ENCODE peak calls at places on chromosome 12, in seven cellular contexts. One of them, this sample, is unnamed.

GRCh38 chr12:13163868-13164267 is 32.7 kb upstream of the EMP1 start:
- DNase-seq in AG04450: no peak
- DNase-seq in right cardiac atrium: no peak
- DNase-seq in naive thymus-derived CD4-positive, alpha-beta T cell: no peak
- DNase-seq in mesenchymal stem cell: no peak
- DNase-seq in CD8-positive, alpha-beta memory T cell: no peak
- DNase-seq in tibial artery: no peak
- DNase-seq in this sample: no peak

GRCh38 chr12:12357697-12358476 is 1.0 kb downstream of the BORCS5 start:
- DNase-seq in AG04450: no peak
- DNase-seq in right cardiac atrium: no peak
- DNase-seq in naive thymus-derived CD4-positive, alpha-beta T cell: peak
- DNase-seq in mesenchymal stem cell: no peak
- DNase-seq in CD8-positive, alpha-beta memory T cell: no peak
- DNase-seq in tibial artery: no peak
- DNase-seq in this sample: no peak

GRCh38 chr12:52566847-52567291 is 6.8 kb downstream of the KRT74 start:
- DNase-seq in AG04450: no peak
- DNase-seq in right cardiac atrium: peak
- DNase-seq in naive thymus-derived CD4-positive, alpha-beta T cell: no peak
- DNase-seq in mesenchymal stem cell: no peak
- DNase-seq in CD8-positive, alpha-beta memory T cell: peak
- DNase-seq in tibial artery: no peak
- DNase-seq in this sample: no peak

GRCh38 chr12:6528539-6529235 is 5.6 kb upstream of the GAPDH start:
- DNase-seq in AG04450: no peak
- DNase-seq in right cardiac atrium: no peak
- DNase-seq in naive thymus-derived CD4-positive, alpha-beta T cell: no peak
- DNase-seq in mesenchymal stem cell: no peak
- DNase-seq in CD8-positive, alpha-beta memory T cell: no peak
- DNase-seq in tibial artery: no peak
- DNase-seq in this sample: no peak

GRCh38 chr12:10392394-10392930 is 2.6 kb upstream of the KLRK1 start:
- DNase-seq in AG04450: no peak
- DNase-seq in right cardiac atrium: peak
- DNase-seq in naive thymus-derived CD4-positive, alpha-beta T cell: no peak
- DNase-seq in mesenchymal stem cell: peak
- DNase-seq in CD8-positive, alpha-beta memory T cell: no peak
- DNase-seq in tibial artery: peak
- DNase-seq in this sample: peak

GRCh38 chr12:49933793-49934192 is 16.7 kb upstream of the AQP2 start:
- DNase-seq in AG04450: no peak
- DNase-seq in right cardiac atrium: no peak
- DNase-seq in naive thymus-derived CD4-positive, alpha-beta T cell: no peak
- DNase-seq in mesenchymal stem cell: no peak
- DNase-seq in CD8-positive, alpha-beta memory T cell: no peak
- DNase-seq in tibial artery: no peak
- DNase-seq in this sample: no peak

GRCh38 chr12:91622981-91623380 is 440.4 kb upstream of the DCN start:
- DNase-seq in AG04450: no peak
- DNase-seq in right cardiac atrium: no peak
- DNase-seq in naive thymus-derived CD4-positive, alpha-beta T cell: no peak
- DNase-seq in mesenchymal stem cell: no peak
- DNase-seq in CD8-positive, alpha-beta memory T cell: no peak
- DNase-seq in tibial artery: no peak
- DNase-seq in this sample: no peak

GRCh38 chr12:91777268-91777997 is 368.2 kb downstream of the BTG1 start:
- DNase-seq in AG04450: no peak
- DNase-seq in right cardiac atrium: no peak
- DNase-seq in naive thymus-derived CD4-positive, alpha-beta T cell: no peak
- DNase-seq in mesenchymal stem cell: peak
- DNase-seq in CD8-positive, alpha-beta memory T cell: no peak
- DNase-seq in tibial artery: no peak
- DNase-seq in this sample: no peak

GRCh38 chr12:238116-238515 is 24.2 kb upstream of the SLC6A12 start:
- DNase-seq in AG04450: no peak
- DNase-seq in right cardiac atrium: no peak
- DNase-seq in naive thymus-derived CD4-positive, alpha-beta T cell: no peak
- DNase-seq in mesenchymal stem cell: no peak
- DNase-seq in CD8-positive, alpha-beta memory T cell: no peak
- DNase-seq in tibial artery: peak
- DNase-seq in this sample: no peak

GRCh38 chr12:76697849-76698248 is 66.1 kb upstream of the ZDHHC17 start:
- DNase-seq in AG04450: no peak
- DNase-seq in right cardiac atrium: no peak
- DNase-seq in naive thymus-derived CD4-positive, alpha-beta T cell: no peak
- DNase-seq in mesenchymal stem cell: peak
- DNase-seq in CD8-positive, alpha-beta memory T cell: no peak
- DNase-seq in tibial artery: no peak
- DNase-seq in this sample: no peak

GRCh38 chr12:124453419-124454351 is 113.7 kb downstream of the NCOR2 start:
- DNase-seq in AG04450: no peak
- DNase-seq in right cardiac atrium: peak
- DNase-seq in naive thymus-derived CD4-positive, alpha-beta T cell: peak
- DNase-seq in mesenchymal stem cell: peak
- DNase-seq in CD8-positive, alpha-beta memory T cell: peak
- DNase-seq in tibial artery: peak
- DNase-seq in this sample: peak

GRCh38 chr12:119988788-119989618 is at the start of gene BICDL1:
- DNase-seq in AG04450: no peak
- DNase-seq in right cardiac atrium: peak
- DNase-seq in naive thymus-derived CD4-positive, alpha-beta T cell: peak
- DNase-seq in mesenchymal stem cell: peak
- DNase-seq in CD8-positive, alpha-beta memory T cell: peak
- DNase-seq in tibial artery: peak
- DNase-seq in this sample: peak
- H3K27ac ChIP-seq in AG04450: no peak
- H3K27ac ChIP-seq in right cardiac atrium: no peak
- H3K27ac ChIP-seq in naive thymus-derived CD4-positive, alpha-beta T cell: peak
- H3K27ac ChIP-seq in mesenchymal stem cell: no peak
- H3K27ac ChIP-seq in CD8-positive, alpha-beta memory T cell: peak
- H3K27ac ChIP-seq in tibial artery: no peak
- H3K27ac ChIP-seq in this sample: peak

GRCh38 chr12:109811624-109811995 is 21.6 kb downstream of the TRPV4 start:
- DNase-seq in AG04450: no peak
- DNase-seq in right cardiac atrium: no peak
- DNase-seq in naive thymus-derived CD4-positive, alpha-beta T cell: no peak
- DNase-seq in mesenchymal stem cell: no peak
- DNase-seq in CD8-positive, alpha-beta memory T cell: no peak
- DNase-seq in tibial artery: no peak
- DNase-seq in this sample: no peak
- H3K27ac ChIP-seq in AG04450: no peak
- H3K27ac ChIP-seq in right cardiac atrium: no peak
- H3K27ac ChIP-seq in naive thymus-derived CD4-positive, alpha-beta T cell: no peak
- H3K27ac ChIP-seq in mesenchymal stem cell: no peak
- H3K27ac ChIP-seq in CD8-positive, alpha-beta memory T cell: no peak
- H3K27ac ChIP-seq in tibial artery: no peak
- H3K27ac ChIP-seq in this sample: no peak

GRCh38 chr12:29152223-29152868 is 3.3 kb downstream of the FAR2 start:
- DNase-seq in AG04450: no peak
- DNase-seq in right cardiac atrium: no peak
- DNase-seq in naive thymus-derived CD4-positive, alpha-beta T cell: no peak
- DNase-seq in mesenchymal stem cell: no peak
- DNase-seq in CD8-positive, alpha-beta memory T cell: no peak
- DNase-seq in tibial artery: no peak
- DNase-seq in this sample: no peak

GRCh38 chr12:29149691-29150382 is 759 bp downstream of the FAR2 start:
- DNase-seq in AG04450: no peak
- DNase-seq in right cardiac atrium: no peak
- DNase-seq in naive thymus-derived CD4-positive, alpha-beta T cell: peak
- DNase-seq in mesenchymal stem cell: no peak
- DNase-seq in CD8-positive, alpha-beta memory T cell: no peak
- DNase-seq in tibial artery: no peak
- DNase-seq in this sample: no peak

GRCh38 chr12:29155079-29155478 is 6.0 kb downstream of the FAR2 start:
- DNase-seq in AG04450: no peak
- DNase-seq in right cardiac atrium: no peak
- DNase-seq in naive thymus-derived CD4-positive, alpha-beta T cell: no peak
- DNase-seq in mesenchymal stem cell: peak
- DNase-seq in CD8-positive, alpha-beta memory T cell: no peak
- DNase-seq in tibial artery: no peak
- DNase-seq in this sample: no peak

GRCh38 chr12:29148958-29149690 is at the start of gene FAR2:
- DNase-seq in AG04450: no peak
- DNase-seq in right cardiac atrium: peak
- DNase-seq in naive thymus-derived CD4-positive, alpha-beta T cell: peak
- DNase-seq in mesenchymal stem cell: peak
- DNase-seq in CD8-positive, alpha-beta memory T cell: peak
- DNase-seq in tibial artery: no peak
- DNase-seq in this sample: peak

GRCh38 chr12:29153231-29153630 is 4.2 kb downstream of the FAR2 start:
- DNase-seq in AG04450: no peak
- DNase-seq in right cardiac atrium: no peak
- DNase-seq in naive thymus-derived CD4-positive, alpha-beta T cell: no peak
- DNase-seq in mesenchymal stem cell: no peak
- DNase-seq in CD8-positive, alpha-beta memory T cell: no peak
- DNase-seq in tibial artery: no peak
- DNase-seq in this sample: no peak
- H3K27ac ChIP-seq in AG04450: no peak
- H3K27ac ChIP-seq in right cardiac atrium: no peak
- H3K27ac ChIP-seq in naive thymus-derived CD4-positive, alpha-beta T cell: no peak
- H3K27ac ChIP-seq in mesenchymal stem cell: peak
- H3K27ac ChIP-seq in CD8-positive, alpha-beta memory T cell: no peak
- H3K27ac ChIP-seq in tibial artery: no peak
- H3K27ac ChIP-seq in this sample: peak

DNA sequence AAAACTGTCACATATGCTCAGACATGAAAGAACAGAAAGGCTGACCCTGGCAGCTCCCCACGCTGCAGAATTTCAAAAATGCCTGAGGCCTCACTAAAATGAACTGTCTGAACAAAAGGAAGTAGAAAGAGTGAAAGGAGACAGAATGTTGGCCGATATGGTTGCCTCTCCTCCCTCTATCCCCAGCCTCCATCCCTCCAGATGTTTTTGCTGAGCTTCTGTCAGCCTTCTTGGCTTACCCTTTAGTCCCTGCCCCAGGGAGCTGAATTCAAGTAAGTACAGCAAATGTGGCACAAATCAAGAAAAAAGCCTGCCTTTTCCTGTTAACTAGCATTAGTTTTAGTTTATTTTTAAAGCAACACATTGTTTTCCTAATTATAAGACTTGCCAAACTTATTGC is 6.9 kb downstream of the SMCO2 start:
- DNase-seq in AG04450: no peak
- DNase-seq in right cardiac atrium: no peak
- DNase-seq in naive thymus-derived CD4-positive, alpha-beta T cell: no peak
- DNase-seq in mesenchymal stem cell: no peak
- DNase-seq in CD8-positive, alpha-beta memory T cell: no peak
- DNase-seq in tibial artery: no peak
- DNase-seq in this sample: no peak
- H3K27ac ChIP-seq in AG04450: no peak
- H3K27ac ChIP-seq in right cardiac atrium: no peak
- H3K27ac ChIP-seq in naive thymus-derived CD4-positive, alpha-beta T cell: no peak
- H3K27ac ChIP-seq in mesenchymal stem cell: no peak
- H3K27ac ChIP-seq in CD8-positive, alpha-beta memory T cell: no peak
- H3K27ac ChIP-seq in tibial artery: no peak
- H3K27ac ChIP-seq in this sample: no peak

GRCh38 chr12:21942377-21942703 is 1.1 kb upstream of the ABCC9 start:
- DNase-seq in AG04450: no peak
- DNase-seq in right cardiac atrium: no peak
- DNase-seq in naive thymus-derived CD4-positive, alpha-beta T cell: no peak
- DNase-seq in mesenchymal stem cell: no peak
- DNase-seq in CD8-positive, alpha-beta memory T cell: no peak
- DNase-seq in tibial artery: no peak
- DNase-seq in this sample: no peak
- H3K27ac ChIP-seq in AG04450: no peak
- H3K27ac ChIP-seq in right cardiac atrium: no peak
- H3K27ac ChIP-seq in naive thymus-derived CD4-positive, alpha-beta T cell: no peak
- H3K27ac ChIP-seq in mesenchymal stem cell: no peak
- H3K27ac ChIP-seq in CD8-positive, alpha-beta memory T cell: no peak
- H3K27ac ChIP-seq in tibial artery: peak
- H3K27ac ChIP-seq in this sample: no peak

GRCh38 chr12:121284551-121285390 is 11.7 kb downstream of the CAMKK2 start:
- DNase-seq in AG04450: no peak
- DNase-seq in right cardiac atrium: peak
- DNase-seq in naive thymus-derived CD4-positive, alpha-beta T cell: no peak
- DNase-seq in mesenchymal stem cell: peak
- DNase-seq in CD8-positive, alpha-beta memory T cell: no peak
- DNase-seq in tibial artery: peak
- DNase-seq in this sample: peak
- H3K27ac ChIP-seq in AG04450: peak
- H3K27ac ChIP-seq in right cardiac atrium: peak
- H3K27ac ChIP-seq in naive thymus-derived CD4-positive, alpha-beta T cell: no peak
- H3K27ac ChIP-seq in mesenchymal stem cell: no peak
- H3K27ac ChIP-seq in CD8-positive, alpha-beta memory T cell: no peak
- H3K27ac ChIP-seq in tibial artery: peak
- H3K27ac ChIP-seq in this sample: peak

GRCh38 chr12:107344035-107344808 is 250.9 kb upstream of the CRY1 start:
- DNase-seq in AG04450: no peak
- DNase-seq in right cardiac atrium: no peak
- DNase-seq in naive thymus-derived CD4-positive, alpha-beta T cell: no peak
- DNase-seq in mesenchymal stem cell: no peak
- DNase-seq in CD8-positive, alpha-beta memory T cell: no peak
- DNase-seq in tibial artery: no peak
- DNase-seq in this sample: no peak
- H3K27ac ChIP-seq in AG04450: peak
- H3K27ac ChIP-seq in right cardiac atrium: no peak
- H3K27ac ChIP-seq in naive thymus-derived CD4-positive, alpha-beta T cell: no peak
- H3K27ac ChIP-seq in mesenchymal stem cell: peak
- H3K27ac ChIP-seq in CD8-positive, alpha-beta memory T cell: no peak
- H3K27ac ChIP-seq in tibial artery: no peak
- H3K27ac ChIP-seq in this sample: no peak

GRCh38 chr12:108665608-108666202 is 32.0 kb upstream of the SELPLG start:
- DNase-seq in AG04450: no peak
- DNase-seq in right cardiac atrium: no peak
- DNase-seq in naive thymus-derived CD4-positive, alpha-beta T cell: no peak
- DNase-seq in mesenchymal stem cell: no peak
- DNase-seq in CD8-positive, alpha-beta memory T cell: no peak
- DNase-seq in tibial artery: no peak
- DNase-seq in this sample: no peak

GRCh38 chr12:108666326-108666995 is 32.8 kb upstream of the SELPLG start:
- DNase-seq in AG04450: no peak
- DNase-seq in right cardiac atrium: peak
- DNase-seq in naive thymus-derived CD4-positive, alpha-beta T cell: no peak
- DNase-seq in mesenchymal stem cell: peak
- DNase-seq in CD8-positive, alpha-beta memory T cell: no peak
- DNase-seq in tibial artery: peak
- DNase-seq in this sample: no peak

GRCh38 chr12:108664338-108665258 is 30.9 kb upstream of the SELPLG start:
- DNase-seq in AG04450: peak
- DNase-seq in right cardiac atrium: peak
- DNase-seq in naive thymus-derived CD4-positive, alpha-beta T cell: peak
- DNase-seq in mesenchymal stem cell: peak
- DNase-seq in CD8-positive, alpha-beta memory T cell: peak
- DNase-seq in tibial artery: peak
- DNase-seq in this sample: peak

GRCh38 chr12:108668532-108668931 is 34.8 kb upstream of the SELPLG start:
- DNase-seq in AG04450: no peak
- DNase-seq in right cardiac atrium: no peak
- DNase-seq in naive thymus-derived CD4-positive, alpha-beta T cell: no peak
- DNase-seq in mesenchymal stem cell: no peak
- DNase-seq in CD8-positive, alpha-beta memory T cell: no peak
- DNase-seq in tibial artery: no peak
- DNase-seq in this sample: no peak

DNA sequence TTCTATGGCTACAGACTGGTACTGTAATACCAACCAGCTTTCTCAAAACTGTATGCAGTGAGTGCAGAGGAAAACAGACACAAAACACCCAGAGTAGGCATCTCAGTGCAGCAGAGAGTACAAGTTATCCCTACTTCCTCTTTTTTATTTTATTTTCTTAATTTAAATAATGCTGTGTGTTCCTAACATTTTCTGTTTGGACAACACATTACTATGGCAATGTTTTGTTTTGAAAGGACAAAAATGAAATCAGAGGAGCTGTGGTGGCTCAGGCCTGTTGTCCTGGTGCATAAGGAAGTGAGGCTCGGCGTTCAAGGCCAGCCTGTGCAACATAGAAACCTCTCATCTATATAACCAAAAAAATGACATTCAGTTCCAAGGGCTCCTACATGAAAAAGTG is 33.7 kb upstream of the SELPLG start:
- DNase-seq in AG04450: no peak
- DNase-seq in right cardiac atrium: no peak
- DNase-seq in naive thymus-derived CD4-positive, alpha-beta T cell: no peak
- DNase-seq in mesenchymal stem cell: peak
- DNase-seq in CD8-positive, alpha-beta memory T cell: no peak
- DNase-seq in tibial artery: no peak
- DNase-seq in this sample: no peak
- H3K27ac ChIP-seq in AG04450: no peak
- H3K27ac ChIP-seq in right cardiac atrium: no peak
- H3K27ac ChIP-seq in naive thymus-derived CD4-positive, alpha-beta T cell: no peak
- H3K27ac ChIP-seq in mesenchymal stem cell: no peak
- H3K27ac ChIP-seq in CD8-positive, alpha-beta memory T cell: no peak
- H3K27ac ChIP-seq in tibial artery: peak
- H3K27ac ChIP-seq in this sample: peak

This sample was measured in stomach.